ENCODE peak calls at places on chromosome 20, in nine cellular contexts. L is right lobe of liver, F is IMR-90, X is tibial artery, Z is Peyer's patch, D is upper lobe of right lung, C is endothelial cell, V is cardiac fibroblast, U is B cell. S is an unnamed sample.
A peak's percentile ranks its signal among the peaks of the same experiment; 100 is the strongest.

GRCh38 chr20:32762754-32763201 is 593 bp downstream of the DNMT3B start:
- DNase-seq in L (no peak), F (no peak), X (no peak), Z (no peak), D (no peak), C (peak; percentile 30), V (no peak), U (no peak), S (no peak)

GRCh38 chr20:32678948-32679347 is 5.2 kb upstream of the C20orf203 start:
- DNase-seq in L (peak; percentile 93), F (peak; percentile 17), X (no peak), Z (no peak), D (no peak), C (no peak), V (no peak), U (no peak), S (no peak)

GRCh38 chr20:50980071-50980681 is 21.6 kb downstream of the MOCS3 start:
- DNase-seq in L (no peak), F (peak; percentile 100), X (no peak), Z (no peak), D (no peak), C (no peak), V (peak; percentile 100), U (no peak), S (no peak)

GRCh38 chr20:23490817-23491216 is at the start of gene CST8:
- DNase-seq in L (no peak), F (no peak), X (no peak), Z (no peak), D (no peak), C (no peak), V (no peak), U (no peak), S (no peak)

GRCh38 chr20:11176431-11176830 is 502.6 kb upstream of the JAG1 start:
- DNase-seq in L (no peak), F (no peak), X (no peak), Z (no peak), D (no peak), C (no peak), V (no peak), U (no peak), S (no peak)

GRCh38 chr20:40668449-40669228 is 20.4 kb downstream of the MAFB start:
- DNase-seq in L (peak; percentile 93), F (no peak), X (no peak), Z (no peak), D (no peak), C (no peak), V (no peak), U (no peak), S (no peak)

GRCh38 chr20:24497851-24498250 is 28.4 kb downstream of the SYNDIG1 start:
- DNase-seq in L (no peak), F (peak; percentile 33), X (no peak), Z (no peak), D (no peak), C (no peak), V (peak; percentile 22), U (no peak), S (no peak)

GRCh38 chr20:10579942-10580341 is 93.9 kb downstream of the JAG1 start:
- DNase-seq in L (no peak), F (no peak), X (no peak), Z (no peak), D (no peak), C (no peak), V (no peak), U (no peak), S (no peak)

GRCh38 chr20:37417146-37417856 is 71.4 kb downstream of the SRC start:
- DNase-seq in L (no peak), F (no peak), X (no peak), Z (no peak), D (no peak), C (no peak), V (no peak), U (no peak), S (no peak)

GRCh38 chr20:25470045-25470444 is 62.6 kb downstream of the GINS1 start:
- DNase-seq in L (no peak), F (peak; percentile 25), X (no peak), Z (no peak), D (no peak), C (peak; percentile 51), V (peak; percentile 33), U (no peak), S (no peak)

GRCh38 chr20:23320317-23320716 is 30.3 kb upstream of the NXT1 start:
- DNase-seq in L (no peak), F (peak; percentile 17), X (no peak), Z (no peak), D (no peak), C (no peak), V (peak; percentile 48), U (no peak), S (no peak)

GRCh38 chr20:13839421-13840092 is 54.7 kb downstream of the NDUFAF5 start:
- DNase-seq in L (no peak), F (peak; percentile 41), X (no peak), Z (no peak), D (no peak), C (no peak), V (peak; percentile 36), U (no peak), S (no peak)

DNA sequence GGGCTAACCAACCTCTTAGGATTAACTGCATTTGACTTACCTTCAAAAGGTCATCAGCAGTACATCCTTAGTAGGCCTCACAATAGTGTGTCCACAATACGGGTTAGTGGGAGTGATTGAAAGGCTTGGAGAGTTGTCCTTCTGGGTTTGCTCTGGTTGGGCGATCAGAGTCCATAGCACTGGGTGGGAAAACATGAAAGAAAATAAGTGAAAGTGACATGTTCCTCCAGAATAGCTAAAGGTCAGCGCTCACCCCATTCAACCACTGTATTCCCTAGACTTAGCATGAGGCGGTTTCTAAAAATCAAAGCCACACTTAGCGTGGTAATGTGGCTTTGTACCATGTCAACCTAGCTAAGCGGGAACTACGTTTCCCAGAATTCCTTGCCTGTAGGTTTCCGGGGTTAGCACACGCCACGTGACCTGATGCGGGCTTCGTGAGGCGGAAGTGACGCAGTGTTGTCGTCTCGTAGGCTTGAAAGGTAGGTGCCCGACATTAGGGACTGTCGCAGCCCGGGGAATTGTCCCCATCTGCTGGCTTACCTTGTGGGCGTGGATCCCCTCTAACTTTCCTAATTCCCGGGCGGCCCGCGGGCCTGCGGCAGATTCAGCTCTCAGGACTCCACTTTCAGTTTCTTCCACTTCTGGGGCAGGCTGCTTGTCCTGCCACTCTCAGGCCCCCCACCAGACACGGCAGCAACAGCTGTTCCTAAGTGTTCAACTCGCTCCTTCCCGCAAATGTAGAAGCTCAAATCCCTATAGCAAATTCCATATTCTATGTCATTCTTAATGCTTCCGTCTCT is 19.8 kb upstream of the SCP2D1 start:
- DNase-seq in L (peak; percentile 91), F (peak; percentile 87), X (peak; percentile 92), Z (peak; percentile 91), D (peak; percentile 93), C (peak; percentile 65), V (peak; percentile 91), U (peak; percentile 91), S (peak; percentile 79)
- TF ChIP-seq CTCF in L (no peak), F (no peak), X (no peak), Z (peak; percentile 6), D (no peak), C (no peak), V (no peak), U (peak; percentile 24), S (no peak)

GRCh38 chr20:63179876-63180275 is 36.1 kb downstream of the YTHDF1 start:
- DNase-seq in L (no peak), F (no peak), X (no peak), Z (no peak), D (no peak), C (no peak), V (no peak), U (no peak), S (no peak)

GRCh38 chr20:63178445-63178818 is 37.5 kb downstream of the YTHDF1 start:
- DNase-seq in L (no peak), F (no peak), X (no peak), Z (no peak), D (no peak), C (no peak), V (no peak), U (no peak), S (no peak)

GRCh38 chr20:63180541-63181185 is 35.3 kb downstream of the YTHDF1 start:
- DNase-seq in L (no peak), F (no peak), X (no peak), Z (no peak), D (no peak), C (no peak), V (no peak), U (no peak), S (no peak)

GRCh38 chr20:63177785-63178444 is 38.0 kb downstream of the YTHDF1 start:
- DNase-seq in L (no peak), F (no peak), X (no peak), Z (no peak), D (no peak), C (no peak), V (peak; percentile 11), U (no peak), S (no peak)

GRCh38 chr20:63178889-63179751 is 36.8 kb downstream of the YTHDF1 start:
- DNase-seq in L (no peak), F (peak; percentile 4), X (no peak), Z (peak; percentile 49), D (no peak), C (no peak), V (peak; percentile 9), U (peak; percentile 70), S (peak; percentile 69)
- TF ChIP-seq CTCF in L (peak; percentile 39), F (peak; percentile 37), X (peak; percentile 15), Z (no peak), D (peak; percentile 47), C (no peak), V (peak; percentile 34), U (peak; percentile 69), S (peak; percentile 56)

DNA sequence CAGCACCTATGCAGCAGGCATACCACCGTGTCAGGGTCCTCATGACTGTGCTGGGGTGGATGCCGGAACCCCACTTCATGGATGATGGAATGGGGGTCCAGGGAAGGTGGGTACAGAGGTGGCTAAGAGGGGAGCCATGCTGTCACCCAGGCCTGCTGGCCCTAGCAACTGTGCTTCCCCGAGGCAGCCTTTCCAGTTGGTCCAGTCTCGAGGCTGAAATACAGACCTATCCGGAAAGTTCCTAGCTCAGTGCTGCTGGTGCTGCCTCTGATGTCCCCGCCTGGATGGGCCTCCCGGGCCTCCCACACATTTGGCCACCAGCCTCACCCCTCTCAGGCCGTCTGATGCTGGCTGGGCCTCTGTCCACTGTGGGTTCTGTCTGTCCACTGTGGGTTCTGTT is 17.4 kb downstream of the SIRPA start:
- DNase-seq in L (no peak), F (no peak), X (no peak), Z (no peak), D (peak; percentile 37), C (no peak), V (no peak), U (no peak), S (no peak)
- TF ChIP-seq CTCF in L (no peak), F (no peak), X (no peak), Z (no peak), D (no peak), C (no peak), V (no peak), U (no peak), S (no peak)

GRCh38 chr20:4673371-4674001 is 48.2 kb upstream of the PRND start:
- DNase-seq in L (no peak), F (no peak), X (no peak), Z (no peak), D (no peak), C (no peak), V (no peak), U (no peak), S (no peak)
- TF ChIP-seq CTCF in L (no peak), F (no peak), X (no peak), Z (no peak), D (no peak), C (no peak), V (no peak), U (no peak), S (no peak)